ENCODE peak calls at places on chromosomes 16 and 17, in ten cellular contexts. One of them, this sample, is unnamed.

GRCh38 chr17:75110307-75110937 is 653 bp downstream of the ARMC7 start:
- DNase-seq in NCI-H1105: no peak
- DNase-seq in M059J: no peak
- DNase-seq in CD8-positive, alpha-beta memory T cell: no peak
- DNase-seq in SJSA1: no peak
- DNase-seq in stimulated activated CD4-positive, alpha-beta T cell treated with anti-CD3 and anti-CD28 coated beads, TNF-alpha, amount 100 ng/mL, for 4 hours: no peak
- DNase-seq in substantia nigra: no peak
- DNase-seq in right cardiac atrium: peak
- DNase-seq in HFFc6: no peak
- DNase-seq in stimulated activated CD8-positive, alpha-beta memory T cell treated with anti-CD3 and anti-CD28 coated beads, Interleukin-4, amount 100 ng/mL, for 1 hour: no peak
- DNase-seq in this sample: no peak

GRCh38 chr17:82231562-82232321 is 2.9 kb downstream of the SLC16A3 start:
- DNase-seq in NCI-H1105: no peak
- DNase-seq in M059J: peak
- DNase-seq in CD8-positive, alpha-beta memory T cell: peak
- DNase-seq in SJSA1: peak
- DNase-seq in stimulated activated CD4-positive, alpha-beta T cell treated with anti-CD3 and anti-CD28 coated beads, TNF-alpha, amount 100 ng/mL, for 4 hours: no peak
- DNase-seq in substantia nigra: peak
- DNase-seq in right cardiac atrium: peak
- DNase-seq in HFFc6: no peak
- DNase-seq in stimulated activated CD8-positive, alpha-beta memory T cell treated with anti-CD3 and anti-CD28 coated beads, Interleukin-4, amount 100 ng/mL, for 1 hour: no peak
- DNase-seq in this sample: peak

GRCh38 chr16:57643166-57643813 is 14.9 kb downstream of the ADGRG1 start:
- DNase-seq in NCI-H1105: no peak
- DNase-seq in M059J: peak
- DNase-seq in CD8-positive, alpha-beta memory T cell: no peak
- DNase-seq in SJSA1: no peak
- DNase-seq in stimulated activated CD4-positive, alpha-beta T cell treated with anti-CD3 and anti-CD28 coated beads, TNF-alpha, amount 100 ng/mL, for 4 hours: no peak
- DNase-seq in substantia nigra: no peak
- DNase-seq in right cardiac atrium: no peak
- DNase-seq in HFFc6: peak
- DNase-seq in stimulated activated CD8-positive, alpha-beta memory T cell treated with anti-CD3 and anti-CD28 coated beads, Interleukin-4, amount 100 ng/mL, for 1 hour: no peak
- DNase-seq in this sample: no peak

GRCh38 chr16:88779406-88780099 is 5.5 kb downstream of the PIEZO1 start:
- DNase-seq in NCI-H1105: no peak
- DNase-seq in M059J: no peak
- DNase-seq in CD8-positive, alpha-beta memory T cell: no peak
- DNase-seq in SJSA1: no peak
- DNase-seq in stimulated activated CD4-positive, alpha-beta T cell treated with anti-CD3 and anti-CD28 coated beads, TNF-alpha, amount 100 ng/mL, for 4 hours: no peak
- DNase-seq in substantia nigra: no peak
- DNase-seq in right cardiac atrium: peak
- DNase-seq in HFFc6: no peak
- DNase-seq in stimulated activated CD8-positive, alpha-beta memory T cell treated with anti-CD3 and anti-CD28 coated beads, Interleukin-4, amount 100 ng/mL, for 1 hour: no peak
- DNase-seq in this sample: no peak

GRCh38 chr17:29826045-29826692 is 103.9 kb downstream of the SSH2 start:
- DNase-seq in NCI-H1105: no peak
- DNase-seq in M059J: no peak
- DNase-seq in CD8-positive, alpha-beta memory T cell: no peak
- DNase-seq in SJSA1: no peak
- DNase-seq in stimulated activated CD4-positive, alpha-beta T cell treated with anti-CD3 and anti-CD28 coated beads, TNF-alpha, amount 100 ng/mL, for 4 hours: no peak
- DNase-seq in substantia nigra: no peak
- DNase-seq in right cardiac atrium: no peak
- DNase-seq in HFFc6: no peak
- DNase-seq in stimulated activated CD8-positive, alpha-beta memory T cell treated with anti-CD3 and anti-CD28 coated beads, Interleukin-4, amount 100 ng/mL, for 1 hour: no peak
- DNase-seq in this sample: no peak

GRCh38 chr17:8698142-8699050 is 46.2 kb downstream of the CCDC42 start:
- DNase-seq in NCI-H1105: no peak
- DNase-seq in M059J: no peak
- DNase-seq in CD8-positive, alpha-beta memory T cell: no peak
- DNase-seq in SJSA1: peak
- DNase-seq in stimulated activated CD4-positive, alpha-beta T cell treated with anti-CD3 and anti-CD28 coated beads, TNF-alpha, amount 100 ng/mL, for 4 hours: no peak
- DNase-seq in substantia nigra: no peak
- DNase-seq in right cardiac atrium: peak
- DNase-seq in HFFc6: peak
- DNase-seq in stimulated activated CD8-positive, alpha-beta memory T cell treated with anti-CD3 and anti-CD28 coated beads, Interleukin-4, amount 100 ng/mL, for 1 hour: no peak
- DNase-seq in this sample: peak

GRCh38 chr17:7220593-7221280 is 999 bp downstream of the ACADVL start:
- DNase-seq in NCI-H1105: peak
- DNase-seq in M059J: peak
- DNase-seq in CD8-positive, alpha-beta memory T cell: peak
- DNase-seq in SJSA1: peak
- DNase-seq in stimulated activated CD4-positive, alpha-beta T cell treated with anti-CD3 and anti-CD28 coated beads, TNF-alpha, amount 100 ng/mL, for 4 hours: no peak
- DNase-seq in substantia nigra: peak
- DNase-seq in right cardiac atrium: peak
- DNase-seq in HFFc6: peak
- DNase-seq in stimulated activated CD8-positive, alpha-beta memory T cell treated with anti-CD3 and anti-CD28 coated beads, Interleukin-4, amount 100 ng/mL, for 1 hour: no peak
- DNase-seq in this sample: peak

GRCh38 chr17:27320222-27320560 is 26.3 kb downstream of the WSB1 start:
- DNase-seq in NCI-H1105: no peak
- DNase-seq in M059J: no peak
- DNase-seq in CD8-positive, alpha-beta memory T cell: no peak
- DNase-seq in SJSA1: no peak
- DNase-seq in stimulated activated CD4-positive, alpha-beta T cell treated with anti-CD3 and anti-CD28 coated beads, TNF-alpha, amount 100 ng/mL, for 4 hours: no peak
- DNase-seq in substantia nigra: no peak
- DNase-seq in right cardiac atrium: no peak
- DNase-seq in HFFc6: no peak
- DNase-seq in stimulated activated CD8-positive, alpha-beta memory T cell treated with anti-CD3 and anti-CD28 coated beads, Interleukin-4, amount 100 ng/mL, for 1 hour: no peak
- DNase-seq in this sample: no peak

GRCh38 chr17:39123627-39124026 is 27.8 kb downstream of the PLXDC1 start:
- DNase-seq in NCI-H1105: no peak
- DNase-seq in M059J: peak
- DNase-seq in CD8-positive, alpha-beta memory T cell: no peak
- DNase-seq in SJSA1: no peak
- DNase-seq in stimulated activated CD4-positive, alpha-beta T cell treated with anti-CD3 and anti-CD28 coated beads, TNF-alpha, amount 100 ng/mL, for 4 hours: no peak
- DNase-seq in substantia nigra: no peak
- DNase-seq in right cardiac atrium: peak
- DNase-seq in HFFc6: no peak
- DNase-seq in stimulated activated CD8-positive, alpha-beta memory T cell treated with anti-CD3 and anti-CD28 coated beads, Interleukin-4, amount 100 ng/mL, for 1 hour: no peak
- DNase-seq in this sample: no peak

GRCh38 chr17:76369804-76370203 is 14.6 kb upstream of the SPHK1 start:
- DNase-seq in NCI-H1105: no peak
- DNase-seq in M059J: no peak
- DNase-seq in CD8-positive, alpha-beta memory T cell: no peak
- DNase-seq in SJSA1: peak
- DNase-seq in stimulated activated CD4-positive, alpha-beta T cell treated with anti-CD3 and anti-CD28 coated beads, TNF-alpha, amount 100 ng/mL, for 4 hours: no peak
- DNase-seq in substantia nigra: no peak
- DNase-seq in right cardiac atrium: peak
- DNase-seq in HFFc6: no peak
- DNase-seq in stimulated activated CD8-positive, alpha-beta memory T cell treated with anti-CD3 and anti-CD28 coated beads, Interleukin-4, amount 100 ng/mL, for 1 hour: no peak
- DNase-seq in this sample: no peak

GRCh38 chr17:76753061-76753961 is 15.4 kb downstream of the MFSD11 start:
- DNase-seq in NCI-H1105: no peak
- DNase-seq in M059J: no peak
- DNase-seq in CD8-positive, alpha-beta memory T cell: no peak
- DNase-seq in SJSA1: no peak
- DNase-seq in stimulated activated CD4-positive, alpha-beta T cell treated with anti-CD3 and anti-CD28 coated beads, TNF-alpha, amount 100 ng/mL, for 4 hours: peak
- DNase-seq in substantia nigra: no peak
- DNase-seq in right cardiac atrium: no peak
- DNase-seq in HFFc6: no peak
- DNase-seq in stimulated activated CD8-positive, alpha-beta memory T cell treated with anti-CD3 and anti-CD28 coated beads, Interleukin-4, amount 100 ng/mL, for 1 hour: no peak
- DNase-seq in this sample: no peak

GRCh38 chr17:17820046-17820445 is 16.7 kb downstream of the SREBF1 start:
- DNase-seq in NCI-H1105: no peak
- DNase-seq in M059J: no peak
- DNase-seq in CD8-positive, alpha-beta memory T cell: no peak
- DNase-seq in SJSA1: no peak
- DNase-seq in stimulated activated CD4-positive, alpha-beta T cell treated with anti-CD3 and anti-CD28 coated beads, TNF-alpha, amount 100 ng/mL, for 4 hours: no peak
- DNase-seq in substantia nigra: no peak
- DNase-seq in right cardiac atrium: no peak
- DNase-seq in HFFc6: no peak
- DNase-seq in stimulated activated CD8-positive, alpha-beta memory T cell treated with anti-CD3 and anti-CD28 coated beads, Interleukin-4, amount 100 ng/mL, for 1 hour: no peak
- DNase-seq in this sample: no peak

GRCh38 chr16:69691980-69692911 is 34.1 kb downstream of the NQO1 start:
- DNase-seq in NCI-H1105: no peak
- DNase-seq in M059J: no peak
- DNase-seq in CD8-positive, alpha-beta memory T cell: no peak
- DNase-seq in SJSA1: no peak
- DNase-seq in stimulated activated CD4-positive, alpha-beta T cell treated with anti-CD3 and anti-CD28 coated beads, TNF-alpha, amount 100 ng/mL, for 4 hours: no peak
- DNase-seq in substantia nigra: no peak
- DNase-seq in right cardiac atrium: no peak
- DNase-seq in HFFc6: peak
- DNase-seq in stimulated activated CD8-positive, alpha-beta memory T cell treated with anti-CD3 and anti-CD28 coated beads, Interleukin-4, amount 100 ng/mL, for 1 hour: no peak
- DNase-seq in this sample: no peak

GRCh38 chr16:61681124-61681523 is 355.1 kb downstream of the CDH8 start:
- DNase-seq in NCI-H1105: no peak
- DNase-seq in M059J: no peak
- DNase-seq in CD8-positive, alpha-beta memory T cell: no peak
- DNase-seq in SJSA1: no peak
- DNase-seq in stimulated activated CD4-positive, alpha-beta T cell treated with anti-CD3 and anti-CD28 coated beads, TNF-alpha, amount 100 ng/mL, for 4 hours: no peak
- DNase-seq in substantia nigra: no peak
- DNase-seq in right cardiac atrium: no peak
- DNase-seq in HFFc6: no peak
- DNase-seq in stimulated activated CD8-positive, alpha-beta memory T cell treated with anti-CD3 and anti-CD28 coated beads, Interleukin-4, amount 100 ng/mL, for 1 hour: no peak
- DNase-seq in this sample: no peak

GRCh38 chr16:28042856-28043255 is 20.7 kb downstream of the GSG1L start:
- DNase-seq in NCI-H1105: no peak
- DNase-seq in M059J: peak
- DNase-seq in CD8-positive, alpha-beta memory T cell: no peak
- DNase-seq in SJSA1: no peak
- DNase-seq in stimulated activated CD4-positive, alpha-beta T cell treated with anti-CD3 and anti-CD28 coated beads, TNF-alpha, amount 100 ng/mL, for 4 hours: no peak
- DNase-seq in substantia nigra: no peak
- DNase-seq in right cardiac atrium: no peak
- DNase-seq in HFFc6: peak
- DNase-seq in stimulated activated CD8-positive, alpha-beta memory T cell treated with anti-CD3 and anti-CD28 coated beads, Interleukin-4, amount 100 ng/mL, for 1 hour: no peak
- DNase-seq in this sample: no peak

GRCh38 chr17:2282297-2282873 is 21.2 kb downstream of the SMG6 start:
- DNase-seq in NCI-H1105: peak
- DNase-seq in M059J: peak
- DNase-seq in CD8-positive, alpha-beta memory T cell: no peak
- DNase-seq in SJSA1: peak
- DNase-seq in stimulated activated CD4-positive, alpha-beta T cell treated with anti-CD3 and anti-CD28 coated beads, TNF-alpha, amount 100 ng/mL, for 4 hours: no peak
- DNase-seq in substantia nigra: no peak
- DNase-seq in right cardiac atrium: no peak
- DNase-seq in HFFc6: peak
- DNase-seq in stimulated activated CD8-positive, alpha-beta memory T cell treated with anti-CD3 and anti-CD28 coated beads, Interleukin-4, amount 100 ng/mL, for 1 hour: no peak
- DNase-seq in this sample: no peak

This sample was measured in ovary.